ENCODE peak calls at places on chromosomes 3 and 15, in nine cellular contexts. R is fibroblast of pulmonary artery; E is endothelial cell; K is BJ; A is omental fat pad; F is type B pancreatic cell; N is heart right ventricle; L is dorsolateral prefrontal cortex; S is CD8-positive, alpha-beta T cell. X is an unnamed sample.

GRCh38 chr3:112093180-112093522 is 7.0 kb downstream of the C3orf52 start:
- DNase-seq in R (peak; percentile 43), E (no peak), K (no peak), A (no peak), F (no peak), N (no peak), L (no peak), S (no peak), X (no peak)

GRCh38 chr3:78937486-78937885 is 830.3 kb downstream of the ROBO1 start:
- DNase-seq in R (no peak), E (no peak), K (no peak), A (no peak), F (no peak), N (no peak), L (no peak), S (no peak), X (no peak)

GRCh38 chr3:52195823-52196331 is 2.1 kb upstream of the ALAS1 start:
- DNase-seq in R (peak; percentile 89), E (no peak), K (no peak), A (no peak), F (no peak), N (no peak), L (no peak), S (no peak), X (no peak)

GRCh38 chr15:101450561-101451145 is 38.9 kb downstream of the PCSK6 start:
- DNase-seq in R (no peak), E (no peak), K (no peak), A (no peak), F (no peak), N (no peak), L (no peak), S (no peak), X (no peak)

GRCh38 chr3:70822777-70823176 is 510.3 kb upstream of the MDFIC2 start:
- DNase-seq in R (no peak), E (no peak), K (no peak), A (no peak), F (no peak), N (no peak), L (no peak), S (no peak), X (no peak)

GRCh38 chr3:183224581-183224980 is 28.5 kb upstream of the B3GNT5 start:
- DNase-seq in R (no peak), E (no peak), K (no peak), A (no peak), F (no peak), N (no peak), L (no peak), S (peak; percentile 58), X (no peak)

GRCh38 chr3:36524560-36524959 is 144.3 kb downstream of the STAC start:
- DNase-seq in R (no peak), E (no peak), K (no peak), A (no peak), F (no peak), N (no peak), L (no peak), S (no peak), X (no peak)

GRCh38 chr3:195811756-195812155 is at the start of gene MUC4:
- DNase-seq in R (no peak), E (no peak), K (no peak), A (no peak), F (no peak), N (no peak), L (peak; percentile 13), S (no peak), X (no peak)

GRCh38 chr3:61663728-61664492 is 102.5 kb downstream of the PTPRG start:
- DNase-seq in R (peak; percentile 85), E (no peak), K (peak; percentile 96), A (no peak), F (no peak), N (no peak), L (no peak), S (no peak), X (peak; percentile 87)

DNA sequence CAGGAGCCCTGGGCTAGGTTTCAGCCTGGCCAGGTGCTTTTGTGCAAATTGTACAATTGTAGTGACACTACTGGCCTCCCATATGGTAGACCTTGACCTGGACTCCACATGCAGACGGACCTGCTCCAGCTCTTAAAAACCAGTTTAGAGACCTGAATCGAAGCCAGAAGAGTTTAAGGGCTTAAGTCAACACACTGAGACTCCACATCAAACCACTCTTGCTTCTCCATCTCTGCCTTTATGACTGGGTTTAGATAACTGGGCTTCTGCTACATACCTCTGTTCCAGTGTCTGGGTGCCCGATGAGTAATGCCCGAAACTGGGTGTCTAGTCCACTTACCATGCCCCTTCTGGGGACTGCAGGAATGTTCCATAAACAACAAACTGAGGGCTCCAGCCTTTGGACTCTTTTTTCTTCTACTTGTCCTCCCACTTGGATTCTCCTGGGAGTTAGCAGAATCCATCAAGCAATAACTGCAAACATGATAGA is 32.8 kb downstream of the TMEM212 start:
- DNase-seq in R (peak; percentile 52), E (no peak), K (no peak), A (no peak), F (no peak), N (no peak), L (no peak), S (no peak), X (peak; percentile 36)
- TF ChIP-seq CTCF in R (no peak), E (no peak), K (no peak), A (no peak), F (no peak), N (no peak), L (no peak), S (no peak), X (no peak)

GRCh38 chr15:64090527-64090926 is 3.1 kb downstream of the CIAO2A start:
- DNase-seq in R (no peak), E (no peak), K (no peak), A (no peak), F (no peak), N (no peak), L (no peak), S (no peak), X (no peak)

GRCh38 chr15:64092075-64092820 is 1.4 kb downstream of the CIAO2A start:
- DNase-seq in R (no peak), E (no peak), K (no peak), A (no peak), F (no peak), N (no peak), L (no peak), S (no peak), X (no peak)

GRCh38 chr15:64093627-64094417 is at the start of gene CIAO2A:
- DNase-seq in R (peak; percentile 99), E (peak; percentile 89), K (peak; percentile 96), A (peak; percentile 79), F (peak; percentile 91), N (peak; percentile 97), L (peak; percentile 93), S (peak; percentile 91), X (peak; percentile 90)

GRCh38 chr15:64095431-64095794 is 369 bp upstream of the SNX1 start:
- DNase-seq in R (no peak), E (no peak), K (no peak), A (no peak), F (no peak), N (no peak), L (no peak), S (no peak), X (no peak)

GRCh38 chr15:64092864-64093626 is 593 bp downstream of the CIAO2A start:
- DNase-seq in R (peak; percentile 53), E (peak; percentile 41), K (no peak), A (no peak), F (no peak), N (peak; percentile 50), L (no peak), S (peak; percentile 52), X (no peak)
- TF ChIP-seq CTCF in R (peak; percentile 10), E (no peak), K (peak; percentile 12), A (no peak), F (peak; percentile 20), N (no peak), L (no peak), S (no peak), X (no peak)

DNA sequence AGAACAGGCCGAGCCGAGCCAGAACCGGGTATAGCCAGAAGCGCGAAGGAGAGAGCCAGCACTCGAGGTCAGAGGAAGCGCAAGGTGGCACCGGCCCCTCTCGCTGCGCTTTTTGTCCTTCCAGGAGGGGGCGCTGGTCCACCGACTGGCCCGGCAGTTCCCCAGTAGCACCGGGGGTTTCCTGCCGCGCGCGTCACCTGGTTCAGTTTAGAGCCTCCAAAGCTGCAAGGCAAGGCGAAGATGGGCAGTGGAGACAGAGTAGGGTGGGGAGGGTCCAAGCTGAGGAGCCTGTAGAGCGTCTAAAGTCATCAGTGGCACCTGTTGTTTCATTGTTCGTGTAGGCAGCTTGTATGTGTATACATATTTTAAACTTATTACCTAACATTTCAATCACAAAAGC is 7.6 kb upstream of the NR2E3 start:
- DNase-seq in R (no peak), E (peak; percentile 69), K (no peak), A (no peak), F (peak; percentile 58), N (no peak), L (no peak), S (no peak), X (no peak)
- TF ChIP-seq CTCF in R (peak; percentile 32), E (peak; percentile 75), K (peak; percentile 41), A (no peak), F (peak; percentile 57), N (peak; percentile 19), L (no peak), S (no peak), X (peak; percentile 32)

DNA sequence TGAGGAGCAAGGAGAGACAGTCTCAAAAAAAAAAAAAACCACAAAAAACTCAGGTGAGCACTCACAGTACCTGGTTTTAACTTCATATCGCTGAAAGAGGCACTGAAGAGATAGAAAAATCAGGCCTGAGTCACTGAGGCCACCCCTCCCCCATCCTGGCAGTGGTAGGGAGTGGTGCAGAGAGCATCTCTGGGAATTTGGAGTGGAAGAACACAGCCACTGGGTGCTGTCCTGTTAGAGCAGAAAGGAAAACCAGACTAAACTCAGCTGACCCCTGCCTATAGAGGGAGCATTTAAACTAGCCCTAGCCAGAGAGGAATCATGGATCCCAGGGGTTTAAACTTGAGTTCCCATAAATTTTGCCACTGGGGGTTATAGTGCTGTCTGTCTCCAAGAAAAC is 22.2 kb upstream of the DNAJC13 start:
- DNase-seq in R (no peak), E (no peak), K (no peak), A (no peak), F (no peak), N (no peak), L (no peak), S (no peak), X (no peak)
- TF ChIP-seq CTCF in R (no peak), E (no peak), K (no peak), A (no peak), F (no peak), N (no peak), L (no peak), S (no peak), X (no peak)